ENCODE peak calls at places on chromosomes 7 and 10, in seven cellular contexts. V, U, S, I, Y, P and Q are unnamed samples.

GRCh38 chr10:13987472-13987871 is 343.3 kb downstream of the FRMD4A start:
- DNase-seq in S (peak), U (no peak), I (peak), Y (peak), P (no peak), V (peak), Q (peak)

GRCh38 chr7:138828302-138828701 is 30.3 kb upstream of the ATP6V0A4 start:
- DNase-seq in U (no peak), S (no peak), V (no peak), I (no peak), Y (no peak), P (no peak), Q (no peak)

GRCh38 chr7:30448461-30449189 is 30.0 kb downstream of the NOD1 start:
- DNase-seq in S (no peak), I (no peak), P (no peak), V (no peak), U (no peak), Y (no peak), Q (peak)

GRCh38 chr10:100697070-100697469 is 48.3 kb upstream of the PAX2 start:
- DNase-seq in P (no peak), Y (peak), U (peak), S (peak), I (no peak), V (peak), Q (peak)

GRCh38 chr10:109961181-109962001 is 38.1 kb upstream of the XPNPEP1 start:
- DNase-seq in Y (no peak), P (no peak), V (peak), S (no peak), U (no peak), I (no peak), Q (no peak)

GRCh38 chr10:123583639-123584418 is 82.3 kb upstream of the GPR26 start:
- DNase-seq in U (peak), S (peak), V (peak), I (peak), P (peak), Y (peak), Q (peak)

GRCh38 chr10:63133787-63134557 is 844 bp downstream of the NRBF2 start:
- DNase-seq in Y (no peak), S (no peak), P (no peak), U (no peak), I (no peak), V (peak), Q (peak)

GRCh38 chr10:77456414-77456813 is 181.2 kb downstream of the KCNMA1 start:
- DNase-seq in S (peak), I (no peak), Y (no peak), U (no peak), P (peak), V (no peak), Q (no peak)

GRCh38 chr7:87627634-87627994 is 584 bp upstream of the RUNDC3B start:
- DNase-seq in S (no peak), Y (no peak), U (no peak), V (peak), P (no peak), I (no peak), Q (no peak)

GRCh38 chr10:4503076-4503475 is 322.9 kb upstream of the AKR1E2 start:
- DNase-seq in U (no peak), P (no peak), Y (no peak), V (peak), I (peak), S (no peak), Q (no peak)

GRCh38 chr10:3720228-3721019 is 64.6 kb downstream of the KLF6 start:
- DNase-seq in U (no peak), Y (peak), P (no peak), I (peak), V (peak), S (peak), Q (peak)

GRCh38 chr10:79144341-79145173 is 75.8 kb downstream of the ZMIZ1 start:
- DNase-seq in S (no peak), U (no peak), I (no peak), P (no peak), V (no peak), Y (no peak), Q (no peak)

GRCh38 chr10:95423327-95424005 is 132.7 kb upstream of the PDLIM1 start:
- DNase-seq in I (no peak), S (no peak), V (no peak), P (no peak), U (no peak), Y (no peak), Q (no peak)

GRCh38 chr7:47546728-47547494 is 35.0 kb downstream of the TNS3 start:
- DNase-seq in S (no peak), U (no peak), I (no peak), P (no peak), V (no peak), Y (no peak), Q (no peak)

GRCh38 chr10:80324086-80324485 is 32.5 kb downstream of the DYDC1 start:
- DNase-seq in I (peak), S (peak), V (peak), U (no peak), Y (no peak), P (no peak), Q (peak)

GRCh38 chr7:142685877-142686508 is 63.3 kb upstream of the PRSS1 start:
- DNase-seq in I (no peak), P (no peak), Y (no peak), V (no peak), U (no peak), S (peak), Q (no peak)

GRCh38 chr10:17064435-17064834 is 65.2 kb downstream of the CUBN start:
- DNase-seq in Y (no peak), P (no peak), I (no peak), S (no peak), U (no peak), V (no peak), Q (no peak)